ENCODE peak calls at places on chromosomes 7 and 10, in nine cellular contexts. C is transverse colon; O is CD8-positive, alpha-beta T cell; W is IMR-90; N is adipocyte; V is PC-3; R is foreskin keratinocyte; I is CD4-positive, alpha-beta memory T cell; D is colonic mucosa. F is an unnamed sample.
A peak's percentile ranks its signal among the peaks of the same experiment; 100 is the strongest.

GRCh38 chr10:34687434-34688205 is 127.5 kb downstream of the PARD3 start:
- DNase-seq in V (no peak), N (no peak), R (no peak), W (peak; percentile 69), C (no peak), I (no peak), D (no peak), O (no peak), F (no peak)

GRCh38 chr7:129877146-129877792 is 75.5 kb downstream of the UBE2H start:
- DNase-seq in W (no peak), R (no peak), I (no peak), D (no peak), V (no peak), O (no peak), N (peak; percentile 62), C (no peak), F (peak; percentile 14)

GRCh38 chr7:17168399-17168798 is 130.1 kb upstream of the AHR start:
- DNase-seq in O (no peak), D (no peak), C (no peak), R (no peak), W (no peak), N (no peak), I (no peak), V (no peak), F (no peak)

GRCh38 chr10:49058341-49059255 is 56.7 kb downstream of the VSTM4 start:
- DNase-seq in N (no peak), I (no peak), V (no peak), D (no peak), O (no peak), R (no peak), W (no peak), C (no peak), F (no peak)

GRCh38 chr10:100008708-100009282 is 952 bp downstream of the DNMBP start:
- DNase-seq in D (no peak), I (no peak), R (no peak), V (peak; percentile 48), C (no peak), W (no peak), O (no peak), N (no peak), F (no peak)

GRCh38 chr7:130349911-130350782 is 5.5 kb downstream of the CPA5 start:
- DNase-seq in O (no peak), N (peak; percentile 16), R (no peak), C (no peak), V (no peak), D (no peak), I (no peak), W (peak; percentile 28), F (peak; percentile 75)

GRCh38 chr10:6204063-6204340 is 1.3 kb downstream of the PFKFB3 start:
- DNase-seq in O (peak; percentile 53), V (peak; percentile 12), C (peak; percentile 60), I (peak; percentile 39), D (peak; percentile 59), N (peak; percentile 54), W (no peak), R (no peak), F (no peak)

GRCh38 chr7:98621573-98622482 is 4.7 kb downstream of the NPTX2 start:
- DNase-seq in V (no peak), O (no peak), C (no peak), W (no peak), N (no peak), I (no peak), D (no peak), R (no peak), F (no peak)

GRCh38 chr7:22140597-22140996 is 194.9 kb upstream of the CDCA7L start:
- DNase-seq in W (no peak), N (no peak), R (no peak), C (no peak), D (no peak), O (no peak), I (no peak), V (no peak), F (no peak)

GRCh38 chr7:22137466-22137865 is 191.8 kb upstream of the CDCA7L start:
- DNase-seq in W (peak; percentile 38), C (no peak), D (no peak), V (no peak), R (no peak), I (no peak), N (peak; percentile 20), O (no peak), F (no peak)

GRCh38 chr7:22137026-22137425 is 191.3 kb upstream of the CDCA7L start:
- DNase-seq in C (no peak), W (peak; percentile 22), O (no peak), N (peak; percentile 47), R (no peak), D (no peak), V (no peak), I (no peak), F (no peak)

GRCh38 chr7:22138886-22139285 is 193.2 kb upstream of the CDCA7L start:
- DNase-seq in O (no peak), D (no peak), N (no peak), I (no peak), R (no peak), W (no peak), C (no peak), V (no peak), F (no peak)

DNA sequence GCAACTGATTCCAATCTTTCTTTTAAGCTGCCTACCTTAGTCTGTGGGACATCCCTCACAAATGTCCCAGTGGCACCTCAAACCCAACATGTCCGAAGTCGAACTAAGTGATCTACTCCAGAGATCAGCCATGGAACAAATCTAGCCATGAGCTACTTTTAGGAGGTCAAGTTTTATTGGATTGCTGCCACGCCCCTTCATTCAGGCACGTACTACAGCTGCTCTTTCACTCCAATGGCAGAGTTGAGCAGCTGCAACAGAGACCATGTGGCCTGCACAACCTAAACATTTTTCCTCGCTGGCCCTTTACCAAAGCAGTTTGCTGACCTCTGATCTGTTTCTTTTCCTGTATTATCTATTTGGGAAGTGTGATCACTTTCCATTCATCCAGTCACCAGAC is 192.4 kb upstream of the CDCA7L start:
- DNase-seq in W (no peak), N (no peak), C (no peak), R (no peak), D (no peak), V (no peak), O (no peak), I (no peak), F (no peak)
- H3K4me1 ChIP-seq in W (no peaks in the 10 kb centered on the region), N (peaks cover 7% of the 10 kb centered on the region), C (no peaks in the 10 kb centered on the region), R (no peaks in the 10 kb centered on the region), D (no peaks in the 10 kb centered on the region), V (no peaks in the 10 kb centered on the region), O (no peaks in the 10 kb centered on the region), I (no peaks in the 10 kb centered on the region), F (no peaks in the 10 kb centered on the region)

GRCh38 chr7:81908220-81908619 is 138.4 kb upstream of the HGF start:
- DNase-seq in R (no peak), C (no peak), I (no peak), N (peak; percentile 3), W (no peak), D (no peak), O (no peak), V (peak; percentile 34), F (no peak)

GRCh38 chr7:81902536-81902935 is 132.7 kb upstream of the HGF start:
- DNase-seq in N (no peak), D (no peak), I (no peak), R (no peak), V (no peak), C (no peak), W (no peak), O (no peak), F (no peak)

DNA sequence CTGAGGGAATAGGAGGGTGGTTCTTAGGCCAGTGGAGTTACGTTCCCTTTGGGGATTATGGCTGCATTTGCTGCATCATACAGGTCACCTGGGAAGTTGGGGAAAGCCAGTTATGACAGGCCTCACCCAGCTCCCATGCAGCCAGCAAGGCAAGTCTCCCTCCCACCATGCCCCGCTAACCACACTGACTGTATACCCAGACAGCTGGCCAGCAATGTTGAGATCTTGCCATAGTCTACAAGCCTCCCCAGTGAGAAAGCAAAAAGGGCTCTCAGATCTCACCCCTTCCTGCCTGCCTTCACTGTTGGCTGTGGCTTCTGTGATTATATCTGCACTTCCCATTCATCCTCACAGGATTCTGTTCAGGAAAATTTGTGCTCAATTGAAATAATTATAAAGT is 133.3 kb upstream of the HGF start:
- DNase-seq in N (no peak), I (no peak), D (no peak), V (peak; percentile 29), R (no peak), O (no peak), W (peak; percentile 10), C (no peak), F (no peak)
- H3K4me1 ChIP-seq in N (no peaks in the 10 kb centered on the region), I (no peaks in the 10 kb centered on the region), D (no peaks in the 10 kb centered on the region), V (peaks cover 5% of the 10 kb centered on the region), R (no peaks in the 10 kb centered on the region), O (no peaks in the 10 kb centered on the region), W (no peaks in the 10 kb centered on the region), C (no peaks in the 10 kb centered on the region), F (no peaks in the 10 kb centered on the region)

DNA sequence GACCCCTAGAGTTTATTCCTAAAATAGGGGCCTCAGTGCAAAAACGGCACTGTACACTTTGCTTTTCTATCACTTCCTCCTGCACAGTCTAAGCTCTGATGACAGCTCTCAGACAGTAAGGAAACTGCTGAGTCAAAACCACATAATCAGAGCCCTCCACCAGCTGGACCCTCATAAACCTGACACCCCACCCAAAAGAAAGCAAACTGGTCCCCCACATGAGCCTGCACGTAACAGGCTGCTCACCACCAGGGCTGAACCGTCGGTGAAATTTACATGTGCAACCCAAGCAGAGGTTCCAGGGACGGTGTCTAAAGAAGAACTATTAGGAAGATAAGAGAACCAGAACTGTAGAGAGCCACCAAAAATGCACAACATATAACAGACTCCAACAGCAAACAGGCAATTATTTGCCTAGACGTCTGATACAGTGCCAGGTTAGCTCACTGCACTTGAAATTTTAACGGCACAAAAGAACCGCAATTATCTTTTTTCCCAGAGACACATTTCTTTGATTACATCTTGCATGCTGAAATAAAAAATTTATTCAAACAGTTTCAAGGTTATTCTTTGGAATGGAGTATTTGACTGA is 19.6 kb downstream of the SGMS1 start:
- DNase-seq in W (no peak), D (no peak), V (peak; percentile 64), I (no peak), C (no peak), N (peak; percentile 24), R (no peak), O (peak; percentile 22), F (no peak)
- H3K4me1 ChIP-seq in W (peaks cover 18% of the 10 kb centered on the region), D (peaks cover 6% of the 10 kb centered on the region), V (peaks cover 86% of the 10 kb centered on the region), I (peaks cover 77% of the 10 kb centered on the region), C (peaks cover 33% of the 10 kb centered on the region), N (peaks cover 49% of the 10 kb centered on the region), R (peaks cover 39% of the 10 kb centered on the region), O (peaks cover 31% of the 10 kb centered on the region), F (peaks cover 59% of the 10 kb centered on the region)

DNA sequence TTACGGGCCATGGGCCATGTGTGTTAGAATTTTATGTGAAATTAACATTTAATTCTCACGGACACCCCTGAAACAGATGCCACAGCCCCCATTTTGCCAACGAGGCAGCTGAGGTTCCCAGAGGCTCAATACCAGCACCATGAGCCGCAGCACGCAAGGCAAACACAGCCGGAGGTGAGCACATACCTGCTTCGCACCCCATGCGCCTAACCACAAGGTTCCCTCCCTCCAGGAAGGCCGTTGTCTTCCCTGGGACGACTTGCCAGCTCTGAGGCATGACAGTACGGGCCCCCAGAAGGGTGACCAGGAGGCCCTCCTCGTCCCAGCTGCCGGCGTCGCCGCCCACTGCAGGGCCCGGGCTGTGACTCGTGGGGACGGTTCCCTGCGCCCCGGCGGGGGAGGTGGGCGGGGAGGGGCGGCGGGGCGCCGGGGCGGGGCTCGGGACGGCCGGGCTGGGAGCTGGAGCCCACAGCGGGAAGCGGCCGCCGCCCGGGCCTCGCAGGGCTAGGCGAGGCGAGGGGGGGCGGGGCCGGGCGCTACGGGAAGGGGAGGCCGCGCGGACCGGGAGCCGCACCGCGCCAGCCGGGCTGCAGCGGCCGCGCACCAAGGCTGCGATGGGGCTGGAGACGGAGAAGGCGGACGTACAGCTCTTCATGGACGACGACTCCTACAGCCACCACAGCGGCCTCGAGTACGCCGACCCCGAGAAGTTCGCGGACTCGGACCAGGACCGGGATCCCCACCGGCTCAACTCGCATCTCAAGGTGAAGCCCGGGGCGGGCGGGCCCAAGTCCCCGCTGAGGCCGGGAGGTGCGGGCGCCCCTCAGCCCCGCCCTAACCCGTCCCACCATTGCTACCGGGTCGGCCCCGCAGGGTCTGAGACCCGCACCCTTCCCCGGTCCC is at the start of gene CAV2:
- DNase-seq in N (peak; percentile 87), C (peak; percentile 64), R (peak; percentile 93), W (peak; percentile 48), I (no peak), O (no peak), V (peak; percentile 92), D (peak; percentile 61), F (peak; percentile 96)
- H3K4me1 ChIP-seq in N (peaks cover 50% of the 10 kb centered on the region), C (peaks cover 9% of the 10 kb centered on the region), R (peaks cover 14% of the 10 kb centered on the region), W (peaks cover 15% of the 10 kb centered on the region), I (peaks cover 18% of the 10 kb centered on the region), O (peaks cover 13% of the 10 kb centered on the region), V (peaks cover 37% of the 10 kb centered on the region), D (peaks cover 2% of the 10 kb centered on the region), F (peaks cover 34% of the 10 kb centered on the region)

F was measured in mammary epithelial cell.